ENCODE peak calls at places on chromosomes 11 and 22, in five cellular contexts. T is Peyer's patch, K is spleen, N is right atrium auricular region, G is AG04450. M is an unnamed sample.

GRCh38 chr22:22893077-22893805 is 5.6 kb downstream of the IGLL5 start:
- DNase-seq in T (no peak), K (peak; percentile 71), N (no peak), G (no peak), M (no peak)

GRCh38 chr11:70755410-70756158 is 357.3 kb downstream of the CTTN start:
- DNase-seq in T (peak; percentile 24), K (peak; percentile 90), N (peak; percentile 76), G (peak; percentile 4), M (peak; percentile 74)

GRCh38 chr11:113577356-113578163 is 102.4 kb upstream of the DRD2 start:
- DNase-seq in T (no peak), K (no peak), N (no peak), G (no peak), M (no peak)

GRCh38 chr11:16825968-16826367 is 87.5 kb downstream of the C11orf58 start:
- DNase-seq in T (no peak), K (no peak), N (no peak), G (no peak), M (no peak)

GRCh38 chr22:38696606-38697005 is 4.1 kb downstream of the JOSD1 start:
- DNase-seq in T (no peak), K (no peak), N (peak; percentile 71), G (no peak), M (no peak)

GRCh38 chr11:115290479-115291390 is 213.5 kb downstream of the CADM1 start:
- DNase-seq in T (no peak), K (no peak), N (no peak), G (no peak), M (no peak)

GRCh38 chr22:36687516-36687915 is 16.0 kb downstream of the CACNG2 start:
- DNase-seq in T (no peak), K (no peak), N (no peak), G (no peak), M (no peak)

GRCh38 chr11:1167256-1167655 is 9.5 kb downstream of the MUC5AC start:
- DNase-seq in T (no peak), K (no peak), N (no peak), G (no peak), M (no peak)

GRCh38 chr11:26904801-26905200 is 89.1 kb upstream of the FIBIN start:
- DNase-seq in T (no peak), K (no peak), N (no peak), G (no peak), M (no peak)

GRCh38 chr11:2771758-2772466 is 72.1 kb upstream of the KCNQ1OT1 start:
- DNase-seq in T (peak; percentile 11), K (peak; percentile 41), N (peak; percentile 50), G (no peak), M (peak; percentile 21)

GRCh38 chr11:24496728-24497396 is at the start of gene LUZP2:
- DNase-seq in T (no peak), K (peak; percentile 70), N (no peak), G (no peak), M (no peak)

GRCh38 chr11:21975242-21975641 is 217.6 kb upstream of the ANO5 start:
- DNase-seq in T (no peak), K (no peak), N (no peak), G (no peak), M (no peak)

GRCh38 chr11:21976210-21976609 is 216.7 kb upstream of the ANO5 start:
- DNase-seq in T (no peak), K (no peak), N (no peak), G (no peak), M (no peak)
- H3K9me3 ChIP-seq in T (no peaks in the 10 kb centered on the region), K (peaks cover 14% of the 10 kb centered on the region), N (peaks cover 8% of the 10 kb centered on the region), G (peaks cover 4% of the 10 kb centered on the region), M (peaks cover 6% of the 10 kb centered on the region)

GRCh38 chr11:68535098-68535497 is 74.5 kb downstream of the PPP6R3 start:
- DNase-seq in T (no peak), K (no peak), N (no peak), G (no peak), M (no peak)
- TF ChIP-seq CTCF in T (no peak), K (no peak), N (no peak), G (no peak), M (no peak)

DNA sequence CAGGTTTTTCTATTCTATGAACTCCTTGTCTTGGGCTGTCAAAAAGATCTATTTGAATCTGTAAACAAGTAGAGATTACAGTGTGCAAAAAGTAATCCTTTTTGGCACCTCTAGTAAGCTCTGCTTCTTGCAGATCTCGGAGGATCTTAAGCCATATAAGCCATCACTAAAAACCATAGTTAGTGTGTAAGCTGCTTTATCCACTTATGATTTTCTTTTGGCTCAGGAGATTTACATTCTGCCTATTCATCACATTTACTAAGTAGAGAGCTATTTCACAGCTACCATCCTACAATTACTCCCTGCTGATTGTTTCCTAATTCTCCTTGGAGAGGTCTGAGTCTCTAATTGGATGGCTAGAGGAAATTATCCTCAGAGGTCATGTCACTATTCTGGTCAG is 385.7 kb downstream of the AASDHPPT start:
- DNase-seq in T (no peak), K (no peak), N (no peak), G (no peak), M (no peak)
- H3K9me3 ChIP-seq in T (no peaks in the 10 kb centered on the region), K (no peaks in the 10 kb centered on the region), N (no peaks in the 10 kb centered on the region), G (no peaks in the 10 kb centered on the region), M (no peaks in the 10 kb centered on the region)

DNA sequence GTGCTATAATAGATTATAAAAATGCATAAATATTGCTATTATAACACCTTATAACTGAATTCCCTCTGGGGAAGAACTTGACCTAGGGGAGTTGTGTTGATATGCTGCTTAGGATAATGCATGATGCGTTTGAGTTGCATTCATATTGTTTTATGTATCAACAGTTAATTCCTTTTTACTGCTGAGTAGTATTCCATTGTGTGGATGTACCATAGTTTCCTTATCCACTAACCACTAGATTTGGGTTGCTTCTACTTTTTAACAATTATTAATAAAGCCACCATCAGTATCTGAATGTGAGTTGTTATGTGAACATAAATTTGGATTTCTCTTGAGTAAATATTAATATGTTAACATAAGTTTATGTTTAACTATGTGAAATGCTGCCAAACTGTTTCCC is 19.7 kb upstream of the LRRC4C start:
- DNase-seq in T (no peak), K (no peak), N (no peak), G (no peak), M (no peak)
- TF ChIP-seq CTCF in T (no peak), K (no peak), N (no peak), G (no peak), M (no peak)

GRCh38 chr22:48051796-48052620 is 1289.6 kb downstream of the TBC1D22A start:
- DNase-seq in T (no peak), K (no peak), N (no peak), G (no peak), M (no peak)

GRCh38 chr22:48054596-48054995 is 1292.1 kb downstream of the TBC1D22A start:
- DNase-seq in T (no peak), K (no peak), N (no peak), G (no peak), M (no peak)

GRCh38 chr22:48050836-48051235 is 1288.4 kb downstream of the TBC1D22A start:
- DNase-seq in T (no peak), K (no peak), N (no peak), G (no peak), M (no peak)

GRCh38 chr22:48053973-48054372 is 1291.5 kb downstream of the TBC1D22A start:
- DNase-seq in T (no peak), K (no peak), N (no peak), G (no peak), M (no peak)

GRCh38 chr22:48052621-48052890 is 1290.1 kb downstream of the TBC1D22A start:
- DNase-seq in T (no peak), K (no peak), N (no peak), G (no peak), M (no peak)
- H3K9me3 ChIP-seq in T (no peaks in the 10 kb centered on the region), K (no peaks in the 10 kb centered on the region), N (no peaks in the 10 kb centered on the region), G (peaks cover 80% of the 10 kb centered on the region), M (no peaks in the 10 kb centered on the region)

GRCh38 chr11:76410771-76411423 is 29.8 kb downstream of the GVQW3 start:
- DNase-seq in T (no peak), K (no peak), N (no peak), G (no peak), M (no peak)

GRCh38 chr11:76419896-76420295 is 24.9 kb upstream of the EMSY start:
- DNase-seq in T (no peak), K (no peak), N (no peak), G (no peak), M (no peak)

GRCh38 chr11:76415073-76415472 is 29.7 kb upstream of the EMSY start:
- DNase-seq in T (no peak), K (no peak), N (no peak), G (no peak), M (no peak)
- TF ChIP-seq CTCF in T (no peak), K (no peak), N (no peak), G (no peak), M (no peak)

DNA sequence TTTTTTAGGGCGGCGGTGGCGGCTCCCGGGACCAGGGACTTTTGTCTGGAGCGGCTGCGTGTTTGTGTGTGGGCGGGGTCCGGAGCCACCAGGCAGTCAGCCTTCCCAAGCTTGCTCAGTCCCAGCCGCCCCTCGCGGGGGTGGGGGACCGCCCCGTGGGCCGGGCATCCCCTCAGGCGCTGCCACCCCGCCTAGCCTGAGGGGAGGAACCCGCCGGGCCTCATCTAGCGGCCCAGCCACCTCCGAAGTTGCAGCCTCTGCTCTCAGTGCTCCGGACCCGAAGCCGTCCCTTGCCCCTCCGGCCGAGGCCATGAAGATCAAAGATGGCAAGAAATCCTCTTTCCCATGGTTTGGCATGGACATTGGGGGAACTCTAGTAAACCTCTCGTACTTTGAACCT is 235.2 kb downstream of the OR4C45 start:
- DNase-seq in T (no peak), K (no peak), N (no peak), G (no peak), M (no peak)
- H3K9me3 ChIP-seq in T (no peaks in the 10 kb centered on the region), K (peaks cover 57% of the 10 kb centered on the region), N (no peaks in the 10 kb centered on the region), G (peaks cover 14% of the 10 kb centered on the region), M (no peaks in the 10 kb centered on the region)

GRCh38 chr11:7572001-7572712 is 58.4 kb downstream of the PPFIBP2 start:
- DNase-seq in T (no peak), K (no peak), N (no peak), G (no peak), M (peak; percentile 54)
- TF ChIP-seq CTCF in T (no peak), K (no peak), N (no peak), G (no peak), M (no peak)